ENCODE peak calls at places on chromosomes 6 and 20, in six cellular contexts. M is IMR-90, X is PC-3, V is GM13977, O is neural progenitor cell, F is tibial artery. L is an unnamed sample.
A peak's percentile ranks its signal among the peaks of the same experiment; 100 is the strongest.

GRCh38 chr6:108651781-108652227 is 91.1 kb downstream of the FOXO3 start:
- DNase-seq in O (no peak), V (no peak), F (peak; percentile 89), M (peak; percentile 92), X (peak; percentile 16), L (no peak)

GRCh38 chr6:97813881-97814280 is 530.9 kb upstream of the MMS22L start:
- DNase-seq in O (peak; percentile 6), X (no peak), M (no peak), V (no peak), F (no peak), L (no peak)

GRCh38 chr6:151652338-151652737 is 155.1 kb upstream of the ESR1 start:
- DNase-seq in F (peak; percentile 75), M (no peak), O (no peak), X (no peak), V (no peak), L (no peak)

GRCh38 chr20:45128066-45128465 is 3.8 kb upstream of the WFDC12 start:
- DNase-seq in M (no peak), F (no peak), V (no peak), X (peak; percentile 77), O (no peak), L (no peak)

GRCh38 chr20:50029697-50030428 is 47.1 kb downstream of the SNAI1 start:
- DNase-seq in O (no peak), V (no peak), X (peak; percentile 83), M (peak; percentile 95), F (peak; percentile 92), L (peak; percentile 64)

GRCh38 chr20:10390709-10391108 is 43.3 kb downstream of the MKKS start:
- DNase-seq in F (no peak), V (no peak), X (no peak), M (no peak), O (no peak), L (no peak)

GRCh38 chr6:113894712-113895674 is 37.8 kb downstream of the MARCKS start:
- DNase-seq in F (no peak), V (no peak), M (peak; percentile 24), X (no peak), O (no peak), L (no peak)

GRCh38 chr20:54020348-54020747 is 50.0 kb downstream of the BCAS1 start:
- DNase-seq in V (no peak), X (no peak), F (no peak), O (no peak), M (no peak), L (no peak)

GRCh38 chr20:21027569-21027968 is 78.6 kb downstream of the LINC00237 start:
- DNase-seq in M (no peak), F (no peak), X (peak; percentile 73), O (peak; percentile 63), V (no peak), L (no peak)

GRCh38 chr6:15659181-15659580 is 3.6 kb downstream of the DTNBP1 start:
- DNase-seq in F (no peak), M (no peak), X (no peak), O (peak; percentile 10), V (no peak), L (no peak)

GRCh38 chr20:9031951-9032350 is 36.9 kb upstream of the PLCB4 start:
- DNase-seq in V (no peak), M (peak; percentile 69), O (no peak), X (no peak), F (no peak), L (no peak)

GRCh38 chr20:62875419-62876355 is 14.1 kb upstream of the TCFL5 start:
- DNase-seq in M (peak; percentile 83), V (no peak), X (peak; percentile 87), F (peak; percentile 91), O (peak; percentile 90), L (no peak)

GRCh38 chr20:33852971-33853813 is 42.0 kb downstream of the CHMP4B start:
- DNase-seq in M (no peak), F (no peak), O (no peak), X (no peak), V (no peak), L (no peak)

GRCh38 chr6:108685970-108686369 is 125.3 kb downstream of the FOXO3 start:
- DNase-seq in X (no peak), V (no peak), M (no peak), F (no peak), O (no peak), L (no peak)

GRCh38 chr6:29809249-29809648 is 18.4 kb upstream of the HLA-G start:
- DNase-seq in V (no peak), O (no peak), X (peak; percentile 39), M (no peak), F (no peak), L (no peak)

GRCh38 chr6:25122622-25123237 is 156.4 kb upstream of the CARMIL1 start:
- DNase-seq in M (no peak), F (no peak), X (peak; percentile 10), O (no peak), V (no peak), L (no peak)

GRCh38 chr6:73558624-73559398 is 38.0 kb upstream of the EEF1A1 start:
- DNase-seq in X (no peak), F (no peak), M (no peak), O (peak; percentile 21), V (no peak), L (no peak)
- TF ChIP-seq CTCF in X (no peak), F (no peak), M (no peak), O (no peak), V (no peak), L (no peak)

DNA sequence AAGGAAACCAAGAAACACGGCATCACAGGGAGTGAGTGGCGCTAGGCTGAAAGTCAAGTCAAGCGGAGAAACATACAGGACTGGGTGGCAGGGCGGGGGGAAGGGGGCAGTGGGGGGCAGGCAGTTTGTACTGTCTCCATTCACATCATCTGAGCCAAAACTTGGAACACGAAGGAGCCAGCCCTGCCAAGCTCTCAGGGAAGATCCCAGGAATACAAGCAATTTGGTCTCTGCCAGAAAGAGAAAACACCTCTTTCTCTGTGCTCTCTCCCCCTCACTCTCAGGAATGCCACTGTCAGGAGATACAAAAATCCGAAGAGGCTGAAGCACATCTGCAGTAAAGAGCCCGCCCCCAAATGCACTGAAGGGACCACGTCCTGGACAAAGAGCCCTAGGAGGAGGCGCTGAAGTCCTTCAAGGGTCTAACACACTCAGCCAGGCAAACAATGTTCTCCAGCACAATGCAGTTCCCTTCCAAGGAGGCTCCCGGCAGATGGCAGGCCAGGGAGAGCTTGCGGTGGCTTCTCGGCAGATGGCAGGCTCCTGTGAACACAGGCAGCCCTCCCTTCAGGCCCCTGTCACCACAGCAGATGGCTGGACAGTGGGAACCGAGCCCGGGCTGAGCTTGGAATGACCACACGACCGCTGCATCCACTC is 90.0 kb downstream of the ATP9A start:
- DNase-seq in V (no peak), F (no peak), X (no peak), O (peak; percentile 87), M (no peak), L (no peak)
- TF ChIP-seq CTCF in V (no peak), F (no peak), X (no peak), O (peak; percentile 36), M (no peak), L (no peak)

DNA sequence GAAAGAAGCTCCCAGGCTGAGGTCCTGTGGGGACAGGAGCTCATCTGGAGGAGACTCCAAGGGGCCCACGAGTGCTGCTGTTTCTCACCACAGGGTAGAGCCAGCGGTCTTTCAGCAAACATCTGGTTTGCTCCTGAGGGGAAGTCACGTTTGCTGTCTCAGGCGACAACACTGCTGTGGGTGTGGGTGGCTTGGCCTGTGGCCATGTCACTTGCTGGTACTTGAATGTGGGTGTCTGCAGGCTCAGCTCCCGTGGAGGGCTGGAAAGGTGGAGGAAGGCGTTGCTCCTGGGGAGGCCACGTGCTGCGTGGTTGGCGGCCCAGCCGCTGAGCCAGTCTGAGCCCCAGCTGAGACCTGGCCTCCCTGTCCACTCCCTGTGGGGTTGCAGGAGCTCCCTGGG is 52.8 kb upstream of the MPC1 start:
- DNase-seq in X (no peak), M (no peak), F (no peak), V (no peak), O (no peak), L (no peak)
- TF ChIP-seq CTCF in X (no peak), M (no peak), F (no peak), V (peak; percentile 42), O (no peak), L (no peak)

GRCh38 chr6:65259080-65259479 is 447.9 kb downstream of the EYS start:
- DNase-seq in F (no peak), V (no peak), O (no peak), M (peak; percentile 27), X (peak; percentile 42), L (no peak)
- TF ChIP-seq CTCF in F (no peak), V (no peak), O (peak; percentile 36), M (peak; percentile 7), X (peak; percentile 43), L (no peak)

GRCh38 chr6:150550244-150550643 is 49.4 kb upstream of the PLEKHG1 start:
- DNase-seq in F (no peak), X (no peak), M (no peak), V (no peak), O (no peak), L (no peak)

GRCh38 chr6:150546457-150546856 is 53.2 kb upstream of the PLEKHG1 start:
- DNase-seq in M (no peak), F (no peak), V (no peak), X (no peak), O (no peak), L (no peak)

GRCh38 chr6:150549577-150550184 is 50.0 kb upstream of the PLEKHG1 start:
- DNase-seq in V (no peak), F (no peak), O (no peak), M (no peak), X (peak; percentile 78), L (no peak)

GRCh38 chr6:150547511-150548222 is 52.0 kb upstream of the PLEKHG1 start:
- DNase-seq in V (no peak), O (peak; percentile 9), M (no peak), F (no peak), X (no peak), L (no peak)

GRCh38 chr6:150549007-150549406 is 50.7 kb upstream of the PLEKHG1 start:
- DNase-seq in X (no peak), M (no peak), F (no peak), V (no peak), O (no peak), L (no peak)
- TF ChIP-seq CTCF in X (no peak), M (no peak), F (no peak), V (no peak), O (no peak), L (no peak)

GRCh38 chr6:134435814-134436280 is 117.9 kb upstream of the SGK1 start:
- DNase-seq in M (no peak), O (no peak), V (no peak), X (peak; percentile 65), F (no peak), L (no peak)

GRCh38 chr6:134436950-134437349 is 119.0 kb upstream of the SGK1 start:
- DNase-seq in F (no peak), O (no peak), V (no peak), M (peak; percentile 67), X (no peak), L (no peak)

GRCh38 chr6:134438825-134439224 is 120.9 kb upstream of the SGK1 start:
- DNase-seq in M (no peak), F (no peak), V (no peak), O (peak; percentile 15), X (no peak), L (no peak)

GRCh38 chr6:134436281-134436815 is 118.4 kb upstream of the SGK1 start:
- DNase-seq in V (peak; percentile 57), M (peak; percentile 99), X (peak; percentile 90), F (no peak), O (no peak), L (peak; percentile 31)

GRCh38 chr6:134437376-134437775 is 119.5 kb upstream of the SGK1 start:
- DNase-seq in V (peak; percentile 25), O (no peak), X (peak; percentile 34), M (peak; percentile 75), F (no peak), L (no peak)
- TF ChIP-seq CTCF in V (peak; percentile 33), O (no peak), X (peak; percentile 33), M (peak; percentile 26), F (no peak), L (no peak)

GRCh38 chr6:23659125-23659524 is 466.9 kb upstream of the NRSN1 start:
- DNase-seq in M (peak; percentile 6), V (no peak), O (peak; percentile 72), X (peak; percentile 64), F (no peak), L (no peak)
- TF ChIP-seq CTCF in M (peak; percentile 2), V (no peak), O (peak; percentile 77), X (peak; percentile 80), F (no peak), L (no peak)